ENCODE peak calls at places on chromosome 2, in eight cellular contexts. R, A, W, O, I, N, T and X are unnamed samples.

GRCh38 chr2:37688771-37689468 is 17.5 kb upstream of the CDC42EP3 start:
- DNase-seq in R (no peak), A (no peak), W (peak; percentile 74), O (no peak), I (no peak), N (no peak), T (peak; percentile 93), X (no peak)

GRCh38 chr2:149561309-149561926 is 26.2 kb downstream of the MMADHC start:
- DNase-seq in R (no peak), A (peak; percentile 4), W (peak; percentile 17), O (no peak), I (peak; percentile 43), N (no peak), T (peak; percentile 47), X (peak; percentile 45)

GRCh38 chr2:197170137-197170682 is 140.4 kb downstream of the ANKRD44 start:
- DNase-seq in R (no peak), A (no peak), W (no peak), O (no peak), I (no peak), N (no peak), T (no peak), X (no peak)

GRCh38 chr2:214902273-214902672 is 92.8 kb upstream of the BARD1 start:
- DNase-seq in R (no peak), A (no peak), W (no peak), O (no peak), I (peak; percentile 89), N (peak; percentile 75), T (no peak), X (no peak)

GRCh38 chr2:8543065-8543411 is 138.8 kb upstream of the ID2 start:
- DNase-seq in R (no peak), A (no peak), W (no peak), O (no peak), I (no peak), N (no peak), T (no peak), X (no peak)

GRCh38 chr2:233482616-233483015 is 84.0 kb downstream of the USP40 start:
- DNase-seq in R (no peak), A (no peak), W (no peak), O (no peak), I (no peak), N (no peak), T (no peak), X (no peak)

GRCh38 chr2:85655961-85656403 is 12.0 kb downstream of the SFTPB start:
- DNase-seq in R (no peak), A (no peak), W (no peak), O (no peak), I (no peak), N (no peak), T (no peak), X (no peak)

GRCh38 chr2:218889937-218890336 is 9.3 kb downstream of the WNT10A start:
- DNase-seq in R (no peak), A (no peak), W (no peak), O (no peak), I (no peak), N (no peak), T (no peak), X (no peak)

GRCh38 chr2:186348200-186348599 is 137.9 kb upstream of the ZC3H15 start:
- DNase-seq in R (no peak), A (no peak), W (no peak), O (no peak), I (no peak), N (no peak), T (peak; percentile 1), X (no peak)

GRCh38 chr2:219737270-219737691 is 109.9 kb downstream of the SLC4A3 start:
- DNase-seq in R (peak; percentile 62), A (no peak), W (peak; percentile 45), O (peak; percentile 58), I (no peak), N (no peak), T (peak; percentile 41), X (peak; percentile 38)

GRCh38 chr2:240629419-240629967 is 4.2 kb downstream of the GPR35 start:
- DNase-seq in R (no peak), A (no peak), W (no peak), O (no peak), I (no peak), N (no peak), T (no peak), X (no peak)